ENCODE peak calls at places on chromosomes 1 and 21, in six cellular contexts. One of them, this sample, is unnamed.
A peak's percentile ranks its signal among the peaks of the same experiment; 100 is the strongest.

GRCh38 chr1:114103992-114104391 is 49.7 kb downstream of the SYT6 start:
- DNase-seq in MM.1S: no peak
- DNase-seq in CD8-positive, alpha-beta T cell: no peak
- DNase-seq in MV-4-11: peak; percentile 47
- DNase-seq in mucosa of gallbladder: no peak
- DNase-seq in mesothelial cell of epicardium: no peak
- DNase-seq in this sample: no peak

GRCh38 chr1:198880818-198881597 is 242.2 kb downstream of the PTPRC start:
- DNase-seq in MM.1S: no peak
- DNase-seq in CD8-positive, alpha-beta T cell: no peak
- DNase-seq in MV-4-11: peak; percentile 94
- DNase-seq in mucosa of gallbladder: no peak
- DNase-seq in mesothelial cell of epicardium: no peak
- DNase-seq in this sample: peak; percentile 89

GRCh38 chr1:55654750-55655149 is 439.6 kb upstream of the USP24 start:
- DNase-seq in MM.1S: no peak
- DNase-seq in CD8-positive, alpha-beta T cell: no peak
- DNase-seq in MV-4-11: no peak
- DNase-seq in mucosa of gallbladder: no peak
- DNase-seq in mesothelial cell of epicardium: no peak
- DNase-seq in this sample: no peak

GRCh38 chr1:921011-921837 is 2.5 kb upstream of the SAMD11 start:
- DNase-seq in MM.1S: peak; percentile 25
- DNase-seq in CD8-positive, alpha-beta T cell: no peak
- DNase-seq in MV-4-11: peak; percentile 53
- DNase-seq in mucosa of gallbladder: peak; percentile 54
- DNase-seq in mesothelial cell of epicardium: no peak
- DNase-seq in this sample: peak; percentile 85

GRCh38 chr1:46370214-46370633 is 23.9 kb upstream of the FAAH start:
- DNase-seq in MM.1S: no peak
- DNase-seq in CD8-positive, alpha-beta T cell: no peak
- DNase-seq in MV-4-11: peak; percentile 76
- DNase-seq in mucosa of gallbladder: no peak
- DNase-seq in mesothelial cell of epicardium: no peak
- DNase-seq in this sample: no peak

GRCh38 chr1:40630488-40631223 is 34.8 kb downstream of the RIMS3 start:
- DNase-seq in MM.1S: peak; percentile 55
- DNase-seq in CD8-positive, alpha-beta T cell: no peak
- DNase-seq in MV-4-11: no peak
- DNase-seq in mucosa of gallbladder: no peak
- DNase-seq in mesothelial cell of epicardium: no peak
- DNase-seq in this sample: peak; percentile 69

GRCh38 chr1:20367626-20368025 is 77.0 kb downstream of the VWA5B1 start:
- DNase-seq in MM.1S: no peak
- DNase-seq in CD8-positive, alpha-beta T cell: no peak
- DNase-seq in MV-4-11: no peak
- DNase-seq in mucosa of gallbladder: no peak
- DNase-seq in mesothelial cell of epicardium: no peak
- DNase-seq in this sample: no peak

GRCh38 chr1:244346972-244347618 is 104.6 kb downstream of the ADSS2 start:
- DNase-seq in MM.1S: no peak
- DNase-seq in CD8-positive, alpha-beta T cell: no peak
- DNase-seq in MV-4-11: no peak
- DNase-seq in mucosa of gallbladder: no peak
- DNase-seq in mesothelial cell of epicardium: no peak
- DNase-seq in this sample: no peak

GRCh38 chr21:45494135-45494850 is 47.9 kb downstream of the SLC19A1 start:
- DNase-seq in MM.1S: no peak
- DNase-seq in CD8-positive, alpha-beta T cell: no peak
- DNase-seq in MV-4-11: no peak
- DNase-seq in mucosa of gallbladder: no peak
- DNase-seq in mesothelial cell of epicardium: no peak
- DNase-seq in this sample: no peak